ENCODE peak calls at places on chromosomes 16 and 17, in six cellular contexts. F is trophoblast cell, S is IMR-90, I is H1, V is mesenchymal stem cell, Y is H9. A is an unnamed sample.

GRCh38 chr16:3963203-3963602 is 82.7 kb upstream of the CREBBP start:
- DNase-seq in S (no peak), F (no peak), Y (no peak), V (no peak), I (no peak), A (no peak)

GRCh38 chr16:72847187-72848044 is 200.5 kb downstream of the ZFHX3 start:
- DNase-seq in Y (peak; percentile 74), V (peak; percentile 45), F (peak; percentile 25), I (no peak), S (peak; percentile 36), A (no peak)

GRCh38 chr17:16013943-16014407 is 14.4 kb downstream of the TTC19 start:
- DNase-seq in I (no peak), F (peak; percentile 65), Y (no peak), S (peak; percentile 91), V (peak; percentile 86), A (no peak)

GRCh38 chr17:26818736-26819135 is 475.2 kb upstream of the WSB1 start:
- DNase-seq in V (peak; percentile 16), F (no peak), S (peak; percentile 47), Y (no peak), I (no peak), A (peak; percentile 58)

GRCh38 chr17:63496663-63497400 is 20.0 kb downstream of the ACE start:
- DNase-seq in I (no peak), F (no peak), V (no peak), Y (no peak), S (no peak), A (no peak)

GRCh38 chr16:17448640-17449638 is 21.8 kb downstream of the XYLT1 start:
- DNase-seq in Y (no peak), V (no peak), S (no peak), F (no peak), I (no peak), A (no peak)

GRCh38 chr16:62392698-62393097 is 356.5 kb upstream of the CDH8 start:
- DNase-seq in I (peak; percentile 42), F (no peak), Y (peak; percentile 29), S (no peak), V (no peak), A (no peak)

GRCh38 chr16:90027611-90028010 is 8.4 kb upstream of the DBNDD1 start:
- DNase-seq in S (no peak), V (no peak), F (no peak), Y (no peak), I (no peak), A (no peak)

GRCh38 chr16:14456793-14457481 is 173.1 kb downstream of the PARN start:
- DNase-seq in Y (no peak), I (no peak), F (no peak), S (peak; percentile 29), V (no peak), A (no peak)

GRCh38 chr17:4548721-4549531 is 6.3 kb downstream of the MYBBP1A start:
- DNase-seq in Y (no peak), V (no peak), I (no peak), F (no peak), S (peak; percentile 18), A (no peak)

GRCh38 chr16:57846078-57846697 is 43.9 kb upstream of the KIFC3 start:
- DNase-seq in S (no peak), Y (peak; percentile 90), F (peak; percentile 91), I (peak; percentile 59), V (no peak), A (no peak)

GRCh38 chr17:47990962-47991731 is 20.2 kb downstream of the CDK5RAP3 start:
- DNase-seq in Y (peak; percentile 77), S (peak; percentile 50), V (peak; percentile 56), F (no peak), I (peak; percentile 67), A (peak; percentile 93)

GRCh38 chr16:87339086-87339723 is 22.0 kb upstream of the C16orf95 start:
- DNase-seq in I (no peak), V (no peak), F (peak; percentile 43), S (no peak), Y (no peak), A (no peak)

GRCh38 chr16:253833-254232 is 19.2 kb downstream of the FAM234A start:
- DNase-seq in Y (no peak), I (no peak), V (no peak), S (no peak), F (no peak), A (no peak)

GRCh38 chr17:66518677-66519076 is 216.3 kb downstream of the PRKCA start:
- DNase-seq in S (no peak), I (no peak), F (no peak), V (no peak), Y (no peak), A (no peak)

GRCh38 chr16:76696876-76697275 is 419.7 kb downstream of the CNTNAP4 start:
- DNase-seq in F (no peak), Y (no peak), S (no peak), V (no peak), I (no peak), A (no peak)

GRCh38 chr16:87017388-87018012 is 299.7 kb downstream of the C16orf95 start:
- DNase-seq in I (no peak), S (peak; percentile 88), V (peak; percentile 88), Y (peak; percentile 39), F (no peak), A (no peak)

GRCh38 chr16:69703638-69704037 is 22.7 kb downstream of the NQO1 start:
- DNase-seq in V (peak; percentile 53), F (no peak), I (no peak), Y (no peak), S (peak; percentile 64), A (no peak)

GRCh38 chr16:27543801-27544200 is 5.9 kb downstream of the GTF3C1 start:
- DNase-seq in F (no peak), S (no peak), Y (no peak), I (no peak), V (no peak), A (no peak)

GRCh38 chr16:55539049-55539448 is 27.4 kb upstream of the CAPNS2 start:
- DNase-seq in S (peak; percentile 65), I (no peak), V (peak; percentile 47), Y (no peak), F (peak; percentile 27), A (no peak)

GRCh38 chr17:5381542-5381941 is 37.9 kb downstream of the NUP88 start:
- DNase-seq in V (no peak), I (no peak), Y (no peak), S (peak; percentile 34), F (no peak), A (no peak)

GRCh38 chr17:3890082-3890892 is 2.6 kb downstream of the CAMKK1 start:
- DNase-seq in I (no peak), S (peak; percentile 91), F (peak; percentile 7), V (peak; percentile 96), Y (no peak), A (no peak)

GRCh38 chr16:80210787-80211186 is 330.0 kb upstream of the DYNLRB2 start:
- DNase-seq in Y (no peak), I (no peak), V (no peak), S (no peak), F (no peak), A (no peak)

DNA sequence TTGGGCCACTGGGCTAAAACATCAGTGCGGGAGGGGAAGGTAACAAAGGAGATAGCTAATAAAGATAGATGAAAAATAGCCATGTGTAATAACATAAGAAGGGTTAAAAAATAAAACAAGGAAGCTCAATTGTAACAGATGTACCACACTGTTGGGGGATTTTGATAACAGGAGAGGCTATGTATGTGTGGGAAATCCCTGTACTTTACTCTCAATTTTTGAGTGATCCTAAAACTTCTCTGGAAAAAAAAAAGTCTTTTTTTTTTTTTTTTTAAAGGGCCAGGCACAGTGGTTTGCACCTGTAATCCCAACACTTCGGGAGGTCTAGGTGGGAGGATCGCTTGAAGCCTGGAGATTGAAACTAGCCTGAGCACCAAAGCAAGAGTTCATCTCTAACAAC is 1.9 kb upstream of the MMD start:
- DNase-seq in V (no peak), I (no peak), Y (no peak), S (no peak), F (no peak), A (no peak)
- H4K91ac ChIP-seq in V (no peak overlapping the region), I (no peak overlapping the region), Y (no peak overlapping the region), S (no peak overlapping the region), F (no peak overlapping the region), A (no peak overlapping the region)

GRCh38 chr17:34243732-34244299 is 11.3 kb upstream of the CCL2 start:
- DNase-seq in I (no peak), V (no peak), S (no peak), F (no peak), Y (no peak), A (no peak)

GRCh38 chr17:34242976-34243731 is 11.9 kb upstream of the CCL2 start:
- DNase-seq in F (no peak), S (no peak), Y (no peak), V (no peak), I (no peak), A (no peak)

GRCh38 chr17:34237458-34237857 is 17.6 kb upstream of the CCL2 start:
- DNase-seq in V (no peak), I (no peak), F (no peak), S (no peak), Y (no peak), A (no peak)

GRCh38 chr17:34242553-34242952 is 12.5 kb upstream of the CCL2 start:
- DNase-seq in F (peak; percentile 26), S (no peak), I (no peak), V (no peak), Y (no peak), A (no peak)

GRCh38 chr17:34241062-34241461 is 14.0 kb upstream of the CCL2 start:
- DNase-seq in V (no peak), Y (no peak), S (peak; percentile 44), I (no peak), F (no peak), A (no peak)
- H2AK5ac ChIP-seq in V (no peak overlapping the region), Y (no peak overlapping the region), S (no peak overlapping the region), I (no peak overlapping the region), F (no peak overlapping the region), A (no peak overlapping the region)

GRCh38 chr17:42403150-42403549 is 14.9 kb upstream of the STAT3 start:
- DNase-seq in V (no peak), S (no peak), I (peak; percentile 73), Y (peak; percentile 78), F (no peak), A (no peak)
- H2AFZ ChIP-seq in V (no peak overlapping the region), S (no peak overlapping the region), I (no peak overlapping the region), Y (no peak overlapping the region), F (no peak overlapping the region), A (peak overlapping the region; percentile 86)

DNA sequence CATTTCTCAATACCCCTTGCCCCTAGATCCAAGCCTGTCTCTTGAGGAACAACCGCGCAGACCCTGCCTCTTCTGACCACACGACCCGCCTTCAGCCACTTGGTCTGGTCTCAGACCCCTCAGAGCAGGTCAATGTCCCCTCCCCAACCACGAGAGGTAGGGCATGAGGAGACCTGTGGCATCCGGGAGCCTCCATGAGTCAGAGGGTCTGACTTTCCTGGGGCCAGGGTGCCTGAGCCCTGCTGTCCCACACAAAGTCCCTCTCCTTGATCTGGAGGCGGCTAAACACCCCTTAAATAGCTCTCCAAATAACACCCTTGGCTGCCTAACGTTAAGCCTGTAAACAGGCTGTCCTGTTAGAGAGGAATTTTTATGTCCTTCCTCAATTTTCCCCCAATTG is 5.1 kb downstream of the CARMIL2 start:
- DNase-seq in S (no peak), I (no peak), V (no peak), F (no peak), Y (no peak), A (no peak)
- H4K91ac ChIP-seq in S (no peak overlapping the region), I (no peak overlapping the region), V (no peak overlapping the region), F (no peak overlapping the region), Y (no peak overlapping the region), A (no peak overlapping the region)

DNA sequence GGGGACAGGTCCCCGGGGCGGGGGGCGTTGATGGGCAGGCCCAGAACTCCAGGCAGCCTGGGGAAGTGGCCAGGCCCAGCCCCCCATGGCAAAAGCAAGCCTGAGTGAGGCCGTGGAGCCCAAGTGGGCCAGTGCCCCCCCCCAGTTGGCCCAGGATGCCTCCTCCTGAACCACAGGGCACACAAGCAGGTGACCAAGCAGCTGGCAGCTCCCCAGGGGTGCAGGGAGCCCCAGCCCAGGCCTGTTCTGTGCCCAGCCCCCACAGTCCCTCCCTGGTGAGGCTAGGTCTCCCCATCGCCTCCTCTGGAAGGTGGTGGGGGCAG is 38.2 kb upstream of the PVALEF start:
- DNase-seq in F (no peak), V (no peak), I (no peak), Y (no peak), S (no peak), A (no peak)
- H2AK5ac ChIP-seq in F (no peak overlapping the region), V (no peak overlapping the region), I (no peak overlapping the region), Y (no peak overlapping the region), S (no peak overlapping the region), A (peak overlapping the region; percentile 99)

A was measured in neuronal stem cell.